ENCODE peak calls at places on chromosomes 11 and 22, in six cellular contexts. E, Z, U, N, V and W are unnamed samples.
A peak's percentile ranks its signal among the peaks of the same experiment; 100 is the strongest.

GRCh38 chr11:7467652-7468051 is 17.7 kb upstream of the OLFML1 start:
- DNase-seq in U (no peak), E (no peak), V (no peak), N (no peak), Z (no peak), W (no peak)

GRCh38 chr11:105155679-105156078 is 16.1 kb upstream of the CARD18 start:
- DNase-seq in U (no peak), N (peak; percentile 52), Z (no peak), E (no peak), V (no peak), W (no peak)

GRCh38 chr11:67705264-67705663 is 30.8 kb upstream of the ALDH3B2 start:
- DNase-seq in E (no peak), U (no peak), Z (no peak), N (no peak), V (no peak), W (no peak)

GRCh38 chr11:13053255-13053917 is 44.3 kb downstream of the RASSF10 start:
- DNase-seq in Z (no peak), U (no peak), E (no peak), N (no peak), V (no peak), W (no peak)

GRCh38 chr11:131999084-131999483 is 628.7 kb downstream of the NTM start:
- DNase-seq in U (no peak), V (no peak), Z (no peak), N (no peak), E (no peak), W (peak; percentile 32)

GRCh38 chr22:26409705-26410376 is 19.2 kb upstream of the ASPHD2 start:
- DNase-seq in Z (no peak), U (no peak), V (no peak), N (no peak), E (no peak), W (no peak)

GRCh38 chr22:42313804-42314581 is 43.5 kb upstream of the TCF20 start:
- DNase-seq in V (peak; percentile 86), N (peak; percentile 96), U (no peak), E (peak; percentile 79), Z (peak; percentile 70), W (peak; percentile 81)

GRCh38 chr11:105282658-105283057 is 143.1 kb upstream of the CARD18 start:
- DNase-seq in V (no peak), Z (no peak), E (no peak), N (no peak), U (no peak), W (no peak)

GRCh38 chr11:34267440-34267839 is 90.4 kb downstream of the ABTB2 start:
- DNase-seq in U (no peak), Z (no peak), N (no peak), E (no peak), V (no peak), W (no peak)

GRCh38 chr22:22737590-22737989 is 93.2 kb downstream of the GGTLC2 start:
- DNase-seq in E (no peak), Z (no peak), V (no peak), U (no peak), N (no peak), W (no peak)

GRCh38 chr11:127993788-127994187 is 593.6 kb downstream of the ETS1 start:
- DNase-seq in N (peak; percentile 76), U (no peak), E (no peak), V (peak; percentile 47), Z (no peak), W (no peak)

GRCh38 chr11:13140873-13141655 is 131.9 kb downstream of the RASSF10 start:
- DNase-seq in N (no peak), V (no peak), U (no peak), E (no peak), Z (no peak), W (no peak)

GRCh38 chr11:86360775-86361395 is 13.8 kb upstream of the CCDC81 start:
- DNase-seq in U (no peak), V (no peak), E (no peak), Z (no peak), N (no peak), W (no peak)

GRCh38 chr11:14463623-14464022 is 36.0 kb downstream of the COPB1 start:
- DNase-seq in U (no peak), N (no peak), Z (no peak), V (no peak), E (no peak), W (no peak)

GRCh38 chr11:109112748-109113378 is 309.1 kb upstream of the C11orf87 start:
- DNase-seq in V (no peak), U (no peak), E (no peak), N (peak; percentile 65), Z (no peak), W (peak; percentile 91)

GRCh38 chr22:19979712-19980493 is 36.7 kb downstream of the ARVCF start:
- DNase-seq in V (no peak), N (no peak), Z (no peak), U (no peak), E (no peak), W (no peak)

GRCh38 chr11:48064306-48064705 is 83.9 kb downstream of the PTPRJ start:
- DNase-seq in V (no peak), U (no peak), N (no peak), Z (no peak), E (no peak), W (no peak)